ENCODE peak calls at places on chromosome 16, in seven cellular contexts. One of them, this sample, is unnamed. For H3K9me3, the result is how much of the 10 kb centered on the place peaks cover.

GRCh38 chr16:4945560-4946502 is 8.9 kb upstream of the PPL start:
- DNase-seq in stomach: no peak
- DNase-seq in right atrium auricular region: peak
- DNase-seq in thoracic aorta: no peak
- DNase-seq in CD4-positive, alpha-beta T cell: no peak
- DNase-seq in Peyer's patch: no peak
- DNase-seq in lower lobe of right lung: peak
- DNase-seq in this sample: no peak

GRCh38 chr16:6602401-6602800 is 730.2 kb upstream of the RBFOX1 start:
- DNase-seq in stomach: no peak
- DNase-seq in right atrium auricular region: no peak
- DNase-seq in thoracic aorta: no peak
- DNase-seq in CD4-positive, alpha-beta T cell: no peak
- DNase-seq in Peyer's patch: no peak
- DNase-seq in lower lobe of right lung: no peak
- DNase-seq in this sample: no peak

GRCh38 chr16:53945996-53946395 is 242.0 kb downstream of the FTO start:
- DNase-seq in stomach: no peak
- DNase-seq in right atrium auricular region: no peak
- DNase-seq in thoracic aorta: no peak
- DNase-seq in CD4-positive, alpha-beta T cell: no peak
- DNase-seq in Peyer's patch: no peak
- DNase-seq in lower lobe of right lung: no peak
- DNase-seq in this sample: no peak

GRCh38 chr16:75256059-75256870 is 4.8 kb upstream of the BCAR1 start:
- DNase-seq in stomach: peak
- DNase-seq in right atrium auricular region: no peak
- DNase-seq in thoracic aorta: no peak
- DNase-seq in CD4-positive, alpha-beta T cell: no peak
- DNase-seq in Peyer's patch: no peak
- DNase-seq in lower lobe of right lung: peak
- DNase-seq in this sample: no peak

GRCh38 chr16:54677551-54677950 is 253.1 kb upstream of the IRX5 start:
- DNase-seq in stomach: peak
- DNase-seq in right atrium auricular region: no peak
- DNase-seq in thoracic aorta: no peak
- DNase-seq in CD4-positive, alpha-beta T cell: no peak
- DNase-seq in Peyer's patch: no peak
- DNase-seq in lower lobe of right lung: no peak
- DNase-seq in this sample: no peak

GRCh38 chr16:17227278-17227677 is 243.5 kb downstream of the XYLT1 start:
- DNase-seq in stomach: no peak
- DNase-seq in right atrium auricular region: no peak
- DNase-seq in thoracic aorta: no peak
- DNase-seq in CD4-positive, alpha-beta T cell: no peak
- DNase-seq in Peyer's patch: peak
- DNase-seq in lower lobe of right lung: no peak
- DNase-seq in this sample: no peak

GRCh38 chr16:80056334-80056733 is 455.8 kb upstream of the MAF start:
- DNase-seq in stomach: no peak
- DNase-seq in right atrium auricular region: no peak
- DNase-seq in thoracic aorta: no peak
- DNase-seq in CD4-positive, alpha-beta T cell: no peak
- DNase-seq in Peyer's patch: no peak
- DNase-seq in lower lobe of right lung: no peak
- DNase-seq in this sample: no peak

GRCh38 chr16:11118479-11118878 is 137.5 kb downstream of the SOCS1 start:
- DNase-seq in stomach: no peak
- DNase-seq in right atrium auricular region: no peak
- DNase-seq in thoracic aorta: no peak
- DNase-seq in CD4-positive, alpha-beta T cell: no peak
- DNase-seq in Peyer's patch: no peak
- DNase-seq in lower lobe of right lung: no peak
- DNase-seq in this sample: no peak

GRCh38 chr16:57016301-57016700 is 26.9 kb downstream of the NLRC5 start:
- DNase-seq in stomach: no peak
- DNase-seq in right atrium auricular region: no peak
- DNase-seq in thoracic aorta: no peak
- DNase-seq in CD4-positive, alpha-beta T cell: no peak
- DNase-seq in Peyer's patch: peak
- DNase-seq in lower lobe of right lung: no peak
- DNase-seq in this sample: no peak

GRCh38 chr16:66519974-66520373 is 29.9 kb downstream of the TK2 start:
- DNase-seq in stomach: no peak
- DNase-seq in right atrium auricular region: no peak
- DNase-seq in thoracic aorta: no peak
- DNase-seq in CD4-positive, alpha-beta T cell: no peak
- DNase-seq in Peyer's patch: no peak
- DNase-seq in lower lobe of right lung: no peak
- DNase-seq in this sample: no peak

GRCh38 chr16:6940968-6941367 is 391.7 kb upstream of the RBFOX1 start:
- DNase-seq in stomach: no peak
- DNase-seq in right atrium auricular region: no peak
- DNase-seq in thoracic aorta: no peak
- DNase-seq in CD4-positive, alpha-beta T cell: no peak
- DNase-seq in Peyer's patch: no peak
- DNase-seq in lower lobe of right lung: no peak
- DNase-seq in this sample: no peak

GRCh38 chr16:10536814-10537389 is 43.5 kb downstream of the EMP2 start:
- DNase-seq in stomach: no peak
- DNase-seq in right atrium auricular region: no peak
- DNase-seq in thoracic aorta: no peak
- DNase-seq in CD4-positive, alpha-beta T cell: no peak
- DNase-seq in Peyer's patch: no peak
- DNase-seq in lower lobe of right lung: no peak
- DNase-seq in this sample: no peak

DNA sequence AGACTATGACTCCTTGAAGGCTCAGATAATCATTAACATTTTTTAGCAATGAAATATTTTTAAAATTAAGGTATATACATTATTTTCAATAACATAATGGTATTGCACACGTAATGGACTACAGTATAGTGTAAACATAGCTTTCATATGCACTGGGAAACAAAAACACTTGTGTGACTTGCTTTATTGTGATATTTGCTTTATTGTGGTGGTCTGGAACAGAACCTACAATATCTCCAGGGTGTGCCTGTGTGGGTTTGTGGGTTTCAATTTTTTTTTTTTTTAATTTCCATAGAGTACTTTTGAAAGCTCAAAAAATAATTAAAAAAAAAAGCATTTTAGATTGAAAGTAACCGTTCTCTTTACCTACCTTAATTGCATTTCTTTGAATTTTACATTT is 25.3 kb downstream of the CYLD start:
- DNase-seq in stomach: no peak
- DNase-seq in right atrium auricular region: no peak
- DNase-seq in thoracic aorta: no peak
- DNase-seq in CD4-positive, alpha-beta T cell: no peak
- DNase-seq in Peyer's patch: no peak
- DNase-seq in lower lobe of right lung: no peak
- DNase-seq in this sample: no peak
- H3K9me3 ChIP-seq in stomach: under half
- H3K9me3 ChIP-seq in right atrium auricular region: under half
- H3K9me3 ChIP-seq in thoracic aorta: under half
- H3K9me3 ChIP-seq in CD4-positive, alpha-beta T cell: under half
- H3K9me3 ChIP-seq in Peyer's patch: under half
- H3K9me3 ChIP-seq in lower lobe of right lung: under half
- H3K9me3 ChIP-seq in this sample: under half

GRCh38 chr16:87060026-87060986 is 256.9 kb downstream of the C16orf95 start:
- DNase-seq in stomach: no peak
- DNase-seq in right atrium auricular region: peak
- DNase-seq in thoracic aorta: no peak
- DNase-seq in CD4-positive, alpha-beta T cell: no peak
- DNase-seq in Peyer's patch: no peak
- DNase-seq in lower lobe of right lung: no peak
- DNase-seq in this sample: no peak
- TF ChIP-seq CTCF in stomach: no peak
- TF ChIP-seq CTCF in right atrium auricular region: no peak
- TF ChIP-seq CTCF in thoracic aorta: peak
- TF ChIP-seq CTCF in CD4-positive, alpha-beta T cell: no peak
- TF ChIP-seq CTCF in Peyer's patch: no peak
- TF ChIP-seq CTCF in lower lobe of right lung: no peak
- TF ChIP-seq CTCF in this sample: no peak

GRCh38 chr16:84553873-84554399 is 49.5 kb upstream of the MEAK7 start:
- DNase-seq in stomach: no peak
- DNase-seq in right atrium auricular region: no peak
- DNase-seq in thoracic aorta: no peak
- DNase-seq in CD4-positive, alpha-beta T cell: peak
- DNase-seq in Peyer's patch: peak
- DNase-seq in lower lobe of right lung: peak
- DNase-seq in this sample: no peak

GRCh38 chr16:84554627-84555328 is 50.3 kb upstream of the MEAK7 start:
- DNase-seq in stomach: no peak
- DNase-seq in right atrium auricular region: no peak
- DNase-seq in thoracic aorta: no peak
- DNase-seq in CD4-positive, alpha-beta T cell: no peak
- DNase-seq in Peyer's patch: no peak
- DNase-seq in lower lobe of right lung: peak
- DNase-seq in this sample: no peak

GRCh38 chr16:84550096-84550495 is 45.6 kb upstream of the MEAK7 start:
- DNase-seq in stomach: no peak
- DNase-seq in right atrium auricular region: no peak
- DNase-seq in thoracic aorta: no peak
- DNase-seq in CD4-positive, alpha-beta T cell: no peak
- DNase-seq in Peyer's patch: no peak
- DNase-seq in lower lobe of right lung: peak
- DNase-seq in this sample: no peak

GRCh38 chr16:84548971-84549844 is 44.7 kb upstream of the MEAK7 start:
- DNase-seq in stomach: no peak
- DNase-seq in right atrium auricular region: no peak
- DNase-seq in thoracic aorta: no peak
- DNase-seq in CD4-positive, alpha-beta T cell: peak
- DNase-seq in Peyer's patch: peak
- DNase-seq in lower lobe of right lung: peak
- DNase-seq in this sample: no peak

GRCh38 chr16:84552135-84552534 is 47.7 kb upstream of the MEAK7 start:
- DNase-seq in stomach: no peak
- DNase-seq in right atrium auricular region: no peak
- DNase-seq in thoracic aorta: no peak
- DNase-seq in CD4-positive, alpha-beta T cell: no peak
- DNase-seq in Peyer's patch: no peak
- DNase-seq in lower lobe of right lung: peak
- DNase-seq in this sample: no peak
- H3K27ac ChIP-seq in stomach: no peak
- H3K27ac ChIP-seq in right atrium auricular region: no peak
- H3K27ac ChIP-seq in thoracic aorta: no peak
- H3K27ac ChIP-seq in CD4-positive, alpha-beta T cell: peak
- H3K27ac ChIP-seq in Peyer's patch: peak
- H3K27ac ChIP-seq in lower lobe of right lung: no peak
- H3K27ac ChIP-seq in this sample: no peak

DNA sequence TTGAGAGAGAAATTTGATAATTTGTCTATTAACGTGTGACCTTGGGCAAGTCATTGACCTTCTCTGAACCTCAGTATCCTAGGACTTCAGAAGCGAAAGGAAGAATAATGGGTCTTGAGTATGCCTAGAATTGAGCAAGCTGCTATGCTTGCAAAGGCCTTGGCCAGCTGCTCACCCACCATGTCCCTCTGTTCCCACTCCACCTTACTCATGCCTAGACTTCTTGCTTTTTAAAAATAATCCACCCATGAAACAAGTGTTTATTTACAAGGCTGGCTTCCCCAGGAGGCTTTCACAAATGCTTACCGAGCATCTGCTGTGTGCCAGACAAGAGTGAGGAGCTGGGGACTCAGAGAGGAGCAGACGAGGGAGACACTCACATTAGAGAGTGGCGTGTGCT is 590.6 kb downstream of the MAF start:
- DNase-seq in stomach: no peak
- DNase-seq in right atrium auricular region: no peak
- DNase-seq in thoracic aorta: no peak
- DNase-seq in CD4-positive, alpha-beta T cell: no peak
- DNase-seq in Peyer's patch: no peak
- DNase-seq in lower lobe of right lung: no peak
- DNase-seq in this sample: no peak
- H3K9me3 ChIP-seq in stomach: under half
- H3K9me3 ChIP-seq in right atrium auricular region: under half
- H3K9me3 ChIP-seq in thoracic aorta: under half
- H3K9me3 ChIP-seq in CD4-positive, alpha-beta T cell: under half
- H3K9me3 ChIP-seq in Peyer's patch: under half
- H3K9me3 ChIP-seq in lower lobe of right lung: under half
- H3K9me3 ChIP-seq in this sample: under half

DNA sequence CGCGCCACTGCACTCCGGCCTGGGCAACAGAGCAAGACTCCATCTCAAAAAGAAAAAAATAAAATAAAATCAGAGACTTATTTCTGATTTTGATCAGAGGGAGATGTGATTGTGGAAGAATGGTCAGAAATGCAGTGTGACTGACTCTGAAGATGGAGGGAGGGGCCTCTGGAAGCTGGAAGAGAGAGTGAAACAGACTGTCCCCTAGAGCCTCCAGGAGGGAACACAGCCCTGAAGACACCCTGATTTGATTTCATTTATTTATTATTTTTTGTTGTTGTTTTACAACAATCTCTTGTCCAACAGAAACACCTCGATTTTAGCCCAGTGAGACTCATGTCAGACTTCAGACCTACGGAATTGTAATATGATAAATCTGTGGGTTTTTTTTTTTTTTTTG is 26.1 kb downstream of the BCL7C start:
- DNase-seq in stomach: no peak
- DNase-seq in right atrium auricular region: no peak
- DNase-seq in thoracic aorta: no peak
- DNase-seq in CD4-positive, alpha-beta T cell: no peak
- DNase-seq in Peyer's patch: no peak
- DNase-seq in lower lobe of right lung: no peak
- DNase-seq in this sample: no peak
- TF ChIP-seq CTCF in stomach: no peak
- TF ChIP-seq CTCF in right atrium auricular region: no peak
- TF ChIP-seq CTCF in thoracic aorta: no peak
- TF ChIP-seq CTCF in CD4-positive, alpha-beta T cell: no peak
- TF ChIP-seq CTCF in Peyer's patch: no peak
- TF ChIP-seq CTCF in lower lobe of right lung: no peak
- TF ChIP-seq CTCF in this sample: no peak

GRCh38 chr16:8565498-8565897 is 24.8 kb downstream of the TMEM114 start:
- DNase-seq in stomach: no peak
- DNase-seq in right atrium auricular region: no peak
- DNase-seq in thoracic aorta: no peak
- DNase-seq in CD4-positive, alpha-beta T cell: no peak
- DNase-seq in Peyer's patch: no peak
- DNase-seq in lower lobe of right lung: no peak
- DNase-seq in this sample: no peak
- H3K27ac ChIP-seq in stomach: no peak
- H3K27ac ChIP-seq in right atrium auricular region: no peak
- H3K27ac ChIP-seq in thoracic aorta: no peak
- H3K27ac ChIP-seq in CD4-positive, alpha-beta T cell: no peak
- H3K27ac ChIP-seq in Peyer's patch: no peak
- H3K27ac ChIP-seq in lower lobe of right lung: no peak
- H3K27ac ChIP-seq in this sample: no peak

GRCh38 chr16:31764103-31764502 is 109.5 kb upstream of the ZNF267 start:
- DNase-seq in stomach: no peak
- DNase-seq in right atrium auricular region: no peak
- DNase-seq in thoracic aorta: no peak
- DNase-seq in CD4-positive, alpha-beta T cell: no peak
- DNase-seq in Peyer's patch: no peak
- DNase-seq in lower lobe of right lung: no peak
- DNase-seq in this sample: no peak
- H3K9me3 ChIP-seq in stomach: half or more
- H3K9me3 ChIP-seq in right atrium auricular region: half or more
- H3K9me3 ChIP-seq in thoracic aorta: half or more
- H3K9me3 ChIP-seq in CD4-positive, alpha-beta T cell: half or more
- H3K9me3 ChIP-seq in Peyer's patch: half or more
- H3K9me3 ChIP-seq in lower lobe of right lung: half or more
- H3K9me3 ChIP-seq in this sample: half or more

This sample was measured in transverse colon.